ENCODE peak calls at places on chromosomes 7 and 10, in four cellular contexts. E is stimulated activated CD8-positive, alpha-beta memory T cell treated with anti-CD3 and anti-CD28 coated beads, Interleukin-15, amount 100 ng/mL, for 24 hours; B is stimulated activated naive B cell treated with anti-CD40 and anti-IgM and Interleukin-4, amounts not matched to agents 10 μg/mL and 1 μg/mL and 100 μg/mL, for 72 hours; X is trophoblast cell. F is an unnamed sample.

GRCh38 chr10:126749030-126749655 is 78.7 kb upstream of the C10orf90 start:
- DNase-seq in E (peak), X (peak), B (peak), F (peak)

GRCh38 chr10:99531026-99531695 is 1.6 kb upstream of the NKX2-3 start:
- DNase-seq in B (no peak), X (peak), E (no peak), F (no peak)

GRCh38 chr7:109879429-109879828 is 1211.5 kb upstream of the LRRN3 start:
- DNase-seq in B (no peak), X (no peak), E (no peak), F (no peak)

GRCh38 chr10:43221419-43222293 is 45.2 kb downstream of the RASGEF1A start:
- DNase-seq in X (peak), B (no peak), E (no peak), F (no peak)

GRCh38 chr7:91310829-91311460 is 46.7 kb downstream of the FZD1 start:
- DNase-seq in B (no peak), E (no peak), X (peak), F (no peak)

GRCh38 chr10:69569144-69569934 is 3.9 kb downstream of the NEUROG3 start:
- DNase-seq in X (no peak), E (no peak), B (no peak), F (no peak)

GRCh38 chr10:49328401-49329185 is 29.6 kb downstream of the C10orf71 start:
- DNase-seq in E (no peak), X (no peak), B (no peak), F (no peak)

GRCh38 chr7:82223580-82223979 is 220.0 kb downstream of the CACNA2D1 start:
- DNase-seq in X (no peak), B (no peak), E (no peak), F (no peak)

GRCh38 chr7:143510854-143511592 is 33.4 kb downstream of the TAS2R41 start:
- DNase-seq in X (peak), B (no peak), E (no peak), F (no peak)

GRCh38 chr10:75392744-75393143 is 8.8 kb downstream of the ZNF503 start:
- DNase-seq in B (no peak), X (no peak), E (no peak), F (no peak)

F was measured in NCI-H1048.